ENCODE peak calls at places on chromosomes 12 and 14, in seven cellular contexts. One of them, this sample, is unnamed.

GRCh38 chr12:89618113-89618862 is 90.3 kb downstream of the ATP2B1 start:
- DNase-seq in IMR-90: no peak
- DNase-seq in neuronal stem cell: no peak
- DNase-seq in mesenchymal stem cell: peak; percentile 11
- DNase-seq in H9: no peak
- DNase-seq in mesendoderm: no peak
- DNase-seq in H1: no peak
- DNase-seq in this sample: no peak

GRCh38 chr12:104596128-104596799 is 139.5 kb downstream of the CHST11 start:
- DNase-seq in IMR-90: peak; percentile 86
- DNase-seq in neuronal stem cell: no peak
- DNase-seq in mesenchymal stem cell: peak; percentile 95
- DNase-seq in H9: no peak
- DNase-seq in mesendoderm: no peak
- DNase-seq in H1: no peak
- DNase-seq in this sample: no peak

GRCh38 chr14:94621358-94622134 is 9.4 kb downstream of the SERPINA3 start:
- DNase-seq in IMR-90: no peak
- DNase-seq in neuronal stem cell: no peak
- DNase-seq in mesenchymal stem cell: no peak
- DNase-seq in H9: no peak
- DNase-seq in mesendoderm: no peak
- DNase-seq in H1: no peak
- DNase-seq in this sample: no peak

GRCh38 chr12:65925626-65926025 is 101.3 kb downstream of the HMGA2 start:
- DNase-seq in IMR-90: no peak
- DNase-seq in neuronal stem cell: no peak
- DNase-seq in mesenchymal stem cell: no peak
- DNase-seq in H9: no peak
- DNase-seq in mesendoderm: no peak
- DNase-seq in H1: no peak
- DNase-seq in this sample: no peak

GRCh38 chr12:110176745-110177144 is 52.6 kb downstream of the IFT81 start:
- DNase-seq in IMR-90: peak; percentile 59
- DNase-seq in neuronal stem cell: no peak
- DNase-seq in mesenchymal stem cell: no peak
- DNase-seq in H9: no peak
- DNase-seq in mesendoderm: no peak
- DNase-seq in H1: no peak
- DNase-seq in this sample: no peak

GRCh38 chr12:24864796-24865125 is 84.1 kb downstream of the BCAT1 start:
- DNase-seq in IMR-90: peak; percentile 60
- DNase-seq in neuronal stem cell: no peak
- DNase-seq in mesenchymal stem cell: peak; percentile 49
- DNase-seq in H9: no peak
- DNase-seq in mesendoderm: peak; percentile 83
- DNase-seq in H1: no peak
- DNase-seq in this sample: no peak

GRCh38 chr14:100374891-100375272 is 51.7 kb downstream of the SLC25A47 start:
- DNase-seq in IMR-90: peak; percentile 20
- DNase-seq in neuronal stem cell: no peak
- DNase-seq in mesenchymal stem cell: no peak
- DNase-seq in H9: no peak
- DNase-seq in mesendoderm: peak; percentile 17
- DNase-seq in H1: no peak
- DNase-seq in this sample: no peak

GRCh38 chr12:6866163-6866919 is 990 bp upstream of the TPI1 start:
- DNase-seq in IMR-90: no peak
- DNase-seq in neuronal stem cell: no peak
- DNase-seq in mesenchymal stem cell: no peak
- DNase-seq in H9: peak; percentile 72
- DNase-seq in mesendoderm: no peak
- DNase-seq in H1: peak; percentile 68
- DNase-seq in this sample: no peak

GRCh38 chr14:105465209-105466031 is 9.2 kb upstream of the CRIP2 start:
- DNase-seq in IMR-90: no peak
- DNase-seq in neuronal stem cell: no peak
- DNase-seq in mesenchymal stem cell: peak; percentile 57
- DNase-seq in H9: peak; percentile 69
- DNase-seq in mesendoderm: peak; percentile 79
- DNase-seq in H1: no peak
- DNase-seq in this sample: peak; percentile 62

GRCh38 chr12:47636908-47637780 is 68.7 kb downstream of the RPAP3 start:
- DNase-seq in IMR-90: no peak
- DNase-seq in neuronal stem cell: no peak
- DNase-seq in mesenchymal stem cell: peak; percentile 5
- DNase-seq in H9: peak; percentile 96
- DNase-seq in mesendoderm: peak; percentile 96
- DNase-seq in H1: peak; percentile 86
- DNase-seq in this sample: peak; percentile 77

GRCh38 chr14:51147183-51147582 is 52.3 kb upstream of the TRIM9 start:
- DNase-seq in IMR-90: no peak
- DNase-seq in neuronal stem cell: no peak
- DNase-seq in mesenchymal stem cell: peak; percentile 63
- DNase-seq in H9: no peak
- DNase-seq in mesendoderm: no peak
- DNase-seq in H1: no peak
- DNase-seq in this sample: no peak

GRCh38 chr14:89416002-89416995 is 734 bp downstream of the FOXN3 start:
- DNase-seq in IMR-90: peak; percentile 97
- DNase-seq in neuronal stem cell: peak; percentile 96
- DNase-seq in mesenchymal stem cell: peak; percentile 98
- DNase-seq in H9: peak; percentile 97
- DNase-seq in mesendoderm: peak; percentile 99
- DNase-seq in H1: peak; percentile 100
- DNase-seq in this sample: peak; percentile 97

GRCh38 chr14:76293221-76293620 is 82.7 kb upstream of the ESRRB start:
- DNase-seq in IMR-90: no peak
- DNase-seq in neuronal stem cell: no peak
- DNase-seq in mesenchymal stem cell: no peak
- DNase-seq in H9: no peak
- DNase-seq in mesendoderm: no peak
- DNase-seq in H1: peak; percentile 24
- DNase-seq in this sample: no peak

GRCh38 chr14:93878251-93878650 is 48.9 kb upstream of the FAM181A start:
- DNase-seq in IMR-90: no peak
- DNase-seq in neuronal stem cell: no peak
- DNase-seq in mesenchymal stem cell: no peak
- DNase-seq in H9: no peak
- DNase-seq in mesendoderm: no peak
- DNase-seq in H1: no peak
- DNase-seq in this sample: no peak

GRCh38 chr12:47377414-47378221 is 297.9 kb upstream of the AMIGO2 start:
- DNase-seq in IMR-90: peak; percentile 100
- DNase-seq in neuronal stem cell: no peak
- DNase-seq in mesenchymal stem cell: peak; percentile 96
- DNase-seq in H9: no peak
- DNase-seq in mesendoderm: no peak
- DNase-seq in H1: no peak
- DNase-seq in this sample: peak; percentile 59

GRCh38 chr12:113039911-113040425 is 16.6 kb upstream of the DTX1 start:
- DNase-seq in IMR-90: no peak
- DNase-seq in neuronal stem cell: no peak
- DNase-seq in mesenchymal stem cell: no peak
- DNase-seq in H9: no peak
- DNase-seq in mesendoderm: no peak
- DNase-seq in H1: no peak
- DNase-seq in this sample: no peak

GRCh38 chr12:5561843-5562242 is 129.9 kb downstream of the NTF3 start:
- DNase-seq in IMR-90: no peak
- DNase-seq in neuronal stem cell: no peak
- DNase-seq in mesenchymal stem cell: no peak
- DNase-seq in H9: no peak
- DNase-seq in mesendoderm: no peak
- DNase-seq in H1: peak; percentile 29
- DNase-seq in this sample: no peak

GRCh38 chr12:49198431-49199155 is 9.7 kb upstream of the TUBA1A start:
- DNase-seq in IMR-90: peak; percentile 94
- DNase-seq in neuronal stem cell: no peak
- DNase-seq in mesenchymal stem cell: peak; percentile 46
- DNase-seq in H9: peak; percentile 42
- DNase-seq in mesendoderm: peak; percentile 82
- DNase-seq in H1: no peak
- DNase-seq in this sample: no peak

DNA sequence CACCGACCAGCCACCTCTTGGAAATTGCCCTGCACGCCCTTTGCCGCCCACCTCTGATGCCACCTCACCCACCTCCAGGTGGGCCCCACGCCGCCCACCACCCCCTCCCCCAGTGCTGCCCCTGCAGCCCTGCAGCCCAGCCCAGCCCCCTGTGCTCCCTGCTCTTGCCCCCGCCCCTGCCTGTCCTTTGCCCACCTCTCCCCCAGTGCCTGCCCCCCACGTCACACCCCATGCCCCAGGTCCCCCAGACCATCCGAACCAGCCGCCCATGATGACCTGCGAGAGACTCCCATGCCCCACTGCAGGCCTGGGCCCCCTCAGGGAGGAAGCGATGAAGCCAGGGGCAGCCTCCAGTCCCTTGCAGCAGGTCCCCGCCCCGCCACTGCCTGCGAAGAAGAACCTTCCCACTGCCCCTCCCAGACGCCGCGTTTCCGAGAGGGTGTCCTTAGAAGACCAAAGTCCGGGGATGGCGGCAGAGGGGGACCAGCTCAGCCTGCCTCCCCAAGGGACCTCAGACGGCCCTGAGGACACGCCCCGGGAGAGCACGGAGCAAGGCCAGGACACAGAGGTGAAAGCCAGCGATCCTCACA is 96.5 kb downstream of the LGMN start:
- DNase-seq in IMR-90: no peak
- DNase-seq in neuronal stem cell: no peak
- DNase-seq in mesenchymal stem cell: no peak
- DNase-seq in H9: no peak
- DNase-seq in mesendoderm: no peak
- DNase-seq in H1: no peak
- DNase-seq in this sample: no peak
- H2BK5ac ChIP-seq in IMR-90: no peak overlapping the region
- H2BK5ac ChIP-seq in neuronal stem cell: no peak overlapping the region
- H2BK5ac ChIP-seq in mesenchymal stem cell: no peak overlapping the region
- H2BK5ac ChIP-seq in H9: no peak overlapping the region
- H2BK5ac ChIP-seq in mesendoderm: no peak overlapping the region
- H2BK5ac ChIP-seq in H1: no peak overlapping the region
- H2BK5ac ChIP-seq in this sample: no peak overlapping the region

GRCh38 chr14:81474156-81474492 is 59.5 kb downstream of the SEL1L start:
- DNase-seq in IMR-90: no peak
- DNase-seq in neuronal stem cell: no peak
- DNase-seq in mesenchymal stem cell: no peak
- DNase-seq in H9: no peak
- DNase-seq in mesendoderm: no peak
- DNase-seq in H1: no peak
- DNase-seq in this sample: no peak
- H3K4me2 ChIP-seq in IMR-90: no peak overlapping the region
- H3K4me2 ChIP-seq in neuronal stem cell: no peak overlapping the region
- H3K4me2 ChIP-seq in mesenchymal stem cell: no peak overlapping the region
- H3K4me2 ChIP-seq in H9: no peak overlapping the region
- H3K4me2 ChIP-seq in mesendoderm: no peak overlapping the region
- H3K4me2 ChIP-seq in H1: no peak overlapping the region
- H3K4me2 ChIP-seq in this sample: no peak overlapping the region

GRCh38 chr12:132703611-132704010 is 7.0 kb upstream of the PGAM5 start:
- DNase-seq in IMR-90: no peak
- DNase-seq in neuronal stem cell: no peak
- DNase-seq in mesenchymal stem cell: no peak
- DNase-seq in H9: no peak
- DNase-seq in mesendoderm: no peak
- DNase-seq in H1: no peak
- DNase-seq in this sample: no peak

GRCh38 chr12:132698336-132698735 is 10.9 kb downstream of the PXMP2 start:
- DNase-seq in IMR-90: no peak
- DNase-seq in neuronal stem cell: no peak
- DNase-seq in mesenchymal stem cell: no peak
- DNase-seq in H9: no peak
- DNase-seq in mesendoderm: no peak
- DNase-seq in H1: no peak
- DNase-seq in this sample: no peak

GRCh38 chr12:132700212-132700913 is 10.3 kb upstream of the PGAM5 start:
- DNase-seq in IMR-90: peak; percentile 35
- DNase-seq in neuronal stem cell: no peak
- DNase-seq in mesenchymal stem cell: peak; percentile 50
- DNase-seq in H9: no peak
- DNase-seq in mesendoderm: no peak
- DNase-seq in H1: no peak
- DNase-seq in this sample: no peak

GRCh38 chr12:132707241-132707640 is 3.4 kb upstream of the PGAM5 start:
- DNase-seq in IMR-90: no peak
- DNase-seq in neuronal stem cell: no peak
- DNase-seq in mesenchymal stem cell: no peak
- DNase-seq in H9: no peak
- DNase-seq in mesendoderm: peak; percentile 65
- DNase-seq in H1: no peak
- DNase-seq in this sample: no peak

DNA sequence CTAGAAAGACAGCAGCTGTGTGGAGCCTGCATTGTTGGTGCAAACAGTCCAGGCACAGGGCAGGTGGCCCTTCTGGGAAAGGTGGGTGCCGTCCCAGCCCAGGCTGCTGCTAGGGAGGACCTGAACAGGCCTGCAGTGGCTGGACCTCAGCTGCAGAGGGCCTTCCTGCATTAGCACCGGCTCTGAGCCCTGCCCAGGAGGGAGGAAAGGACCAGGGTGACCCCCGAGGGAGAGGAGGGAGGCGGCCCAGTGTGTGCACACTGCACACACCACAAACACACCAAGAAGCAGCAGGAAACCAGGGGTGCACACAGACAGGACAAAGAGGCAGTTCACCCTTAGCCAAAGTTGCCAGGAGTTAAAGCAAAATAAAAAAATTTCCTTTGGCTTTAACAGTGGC is 8.0 kb upstream of the PGAM5 start:
- DNase-seq in IMR-90: no peak
- DNase-seq in neuronal stem cell: no peak
- DNase-seq in mesenchymal stem cell: no peak
- DNase-seq in H9: no peak
- DNase-seq in mesendoderm: no peak
- DNase-seq in H1: no peak
- DNase-seq in this sample: no peak
- H2BK5ac ChIP-seq in IMR-90: no peak overlapping the region
- H2BK5ac ChIP-seq in neuronal stem cell: peak overlapping the region; percentile 39
- H2BK5ac ChIP-seq in mesenchymal stem cell: no peak overlapping the region
- H2BK5ac ChIP-seq in H9: no peak overlapping the region
- H2BK5ac ChIP-seq in mesendoderm: no peak overlapping the region
- H2BK5ac ChIP-seq in H1: no peak overlapping the region
- H2BK5ac ChIP-seq in this sample: no peak overlapping the region

GRCh38 chr14:56884617-56885016 is 74.3 kb upstream of the OTX2 start:
- DNase-seq in IMR-90: no peak
- DNase-seq in neuronal stem cell: no peak
- DNase-seq in mesenchymal stem cell: no peak
- DNase-seq in H9: no peak
- DNase-seq in mesendoderm: peak; percentile 40
- DNase-seq in H1: no peak
- DNase-seq in this sample: no peak

GRCh38 chr14:56887211-56887610 is 76.9 kb upstream of the OTX2 start:
- DNase-seq in IMR-90: no peak
- DNase-seq in neuronal stem cell: no peak
- DNase-seq in mesenchymal stem cell: no peak
- DNase-seq in H9: no peak
- DNase-seq in mesendoderm: no peak
- DNase-seq in H1: no peak
- DNase-seq in this sample: no peak

GRCh38 chr14:56888274-56888673 is 78.0 kb upstream of the OTX2 start:
- DNase-seq in IMR-90: no peak
- DNase-seq in neuronal stem cell: peak; percentile 81
- DNase-seq in mesenchymal stem cell: no peak
- DNase-seq in H9: no peak
- DNase-seq in mesendoderm: no peak
- DNase-seq in H1: no peak
- DNase-seq in this sample: no peak

GRCh38 chr14:56885795-56886194 is 75.5 kb upstream of the OTX2 start:
- DNase-seq in IMR-90: no peak
- DNase-seq in neuronal stem cell: no peak
- DNase-seq in mesenchymal stem cell: no peak
- DNase-seq in H9: no peak
- DNase-seq in mesendoderm: peak; percentile 46
- DNase-seq in H1: no peak
- DNase-seq in this sample: no peak

GRCh38 chr14:56886471-56887062 is 76.3 kb upstream of the OTX2 start:
- DNase-seq in IMR-90: no peak
- DNase-seq in neuronal stem cell: no peak
- DNase-seq in mesenchymal stem cell: no peak
- DNase-seq in H9: no peak
- DNase-seq in mesendoderm: no peak
- DNase-seq in H1: no peak
- DNase-seq in this sample: peak; percentile 70
- H3K4me2 ChIP-seq in IMR-90: no peak overlapping the region
- H3K4me2 ChIP-seq in neuronal stem cell: no peak overlapping the region
- H3K4me2 ChIP-seq in mesenchymal stem cell: no peak overlapping the region
- H3K4me2 ChIP-seq in H9: no peak overlapping the region
- H3K4me2 ChIP-seq in mesendoderm: no peak overlapping the region
- H3K4me2 ChIP-seq in H1: no peak overlapping the region
- H3K4me2 ChIP-seq in this sample: no peak overlapping the region